ENCODE peak calls at places on chromosomes 2 and 18, in six cellular contexts. M is AML-193, Z is mammary epithelial cell, D is chondrocyte, R is T follicular helper cell, C is mesendoderm. A is an unnamed sample.

GRCh38 chr2:23900133-23900926 is 26.6 kb downstream of the ATAD2B start:
- DNase-seq in Z (peak; percentile 84), C (no peak), D (no peak), M (no peak), R (no peak), A (no peak)

GRCh38 chr2:119126650-119127049 is 31.9 kb downstream of the C1QL2 start:
- DNase-seq in C (peak; percentile 92), Z (peak; percentile 32), R (no peak), M (peak; percentile 7), D (no peak), A (no peak)

GRCh38 chr2:133166024-133166423 is 402.2 kb downstream of the NCKAP5 start:
- DNase-seq in R (no peak), C (no peak), Z (no peak), D (no peak), M (no peak), A (no peak)

GRCh38 chr2:240155080-240156025 is 14.9 kb upstream of the OTOS start:
- DNase-seq in C (no peak), Z (no peak), R (no peak), D (peak; percentile 44), M (no peak), A (peak; percentile 36)

GRCh38 chr18:55448390-55448789 is 139.6 kb downstream of the TCF4 start:
- DNase-seq in Z (no peak), R (no peak), D (no peak), C (no peak), M (no peak), A (no peak)

GRCh38 chr18:48790869-48791635 is 159.7 kb downstream of the SMAD7 start:
- DNase-seq in D (peak; percentile 33), Z (no peak), M (no peak), R (no peak), C (no peak), A (peak; percentile 30)

GRCh38 chr2:160039166-160039903 is 23.1 kb downstream of the PLA2R1 start:
- DNase-seq in M (no peak), C (no peak), Z (peak; percentile 26), D (no peak), R (no peak), A (no peak)

GRCh38 chr2:222430071-222430470 is 5.7 kb downstream of the SGPP2 start:
- DNase-seq in R (no peak), C (no peak), Z (no peak), M (no peak), D (no peak), A (no peak)

GRCh38 chr18:66728951-66729350 is 125.1 kb upstream of the CDH19 start:
- DNase-seq in C (no peak), R (no peak), Z (no peak), M (no peak), D (no peak), A (no peak)

GRCh38 chr18:44977856-44978255 is 297.2 kb downstream of the SETBP1 start:
- DNase-seq in Z (no peak), D (no peak), R (no peak), M (no peak), C (no peak), A (no peak)

GRCh38 chr18:36934884-36935283 is 106.0 kb downstream of the KIAA1328 start:
- DNase-seq in R (no peak), M (no peak), Z (peak; percentile 23), D (no peak), C (no peak), A (no peak)

GRCh38 chr18:43671431-43671830 is 394.1 kb upstream of the SYT4 start:
- DNase-seq in C (no peak), Z (peak; percentile 70), M (no peak), R (no peak), D (no peak), A (no peak)

GRCh38 chr2:167331636-167332232 is 443.5 kb downstream of the XIRP2 start:
- DNase-seq in C (peak; percentile 96), Z (no peak), M (no peak), R (no peak), D (no peak), A (no peak)

GRCh38 chr18:80154293-80154692 is 45.2 kb downstream of the ADNP2 start:
- DNase-seq in R (no peak), C (peak; percentile 66), D (no peak), M (peak; percentile 39), Z (no peak), A (no peak)

GRCh38 chr2:190812506-190813294 is 67.9 kb upstream of the GLS start:
- DNase-seq in Z (no peak), C (no peak), M (no peak), R (no peak), D (no peak), A (no peak)

GRCh38 chr2:231907765-231908164 is 18.4 kb downstream of the NPPC start:
- DNase-seq in Z (no peak), R (no peak), M (no peak), C (no peak), D (peak; percentile 36), A (no peak)

GRCh38 chr2:240269380-240269779 is 128.9 kb upstream of the OTOS start:
- DNase-seq in D (no peak), M (no peak), R (no peak), Z (no peak), C (no peak), A (no peak)

GRCh38 chr2:179536185-179536584 is 271.6 kb upstream of the SESTD1 start:
- DNase-seq in C (no peak), M (no peak), R (no peak), Z (no peak), D (no peak), A (no peak)

GRCh38 chr2:48946444-48947048 is 191.0 kb upstream of the LHCGR start:
- DNase-seq in D (no peak), R (peak; percentile 1), Z (peak; percentile 30), C (peak; percentile 69), M (peak; percentile 50), A (no peak)

GRCh38 chr2:128282246-128282975 is 36.3 kb downstream of the HS6ST1 start:
- DNase-seq in Z (no peak), D (peak; percentile 83), R (no peak), M (no peak), C (no peak), A (peak; percentile 50)

GRCh38 chr2:109193807-109194702 is 65.0 kb downstream of the SH3RF3 start:
- DNase-seq in M (no peak), C (no peak), R (no peak), Z (no peak), D (peak; percentile 50), A (no peak)

GRCh38 chr2:32330136-32330535 is 26.7 kb upstream of the BIRC6 start:
- DNase-seq in D (no peak), C (no peak), R (no peak), Z (no peak), M (no peak), A (no peak)

GRCh38 chr2:127628767-127629614 is 17.0 kb upstream of the GPR17 start:
- DNase-seq in R (no peak), Z (no peak), M (no peak), D (no peak), C (peak; percentile 43), A (no peak)

GRCh38 chr2:207073791-207074678 is 91.7 kb downstream of the KLF7 start:
- DNase-seq in D (no peak), Z (no peak), M (no peak), C (peak; percentile 62), R (no peak), A (no peak)

GRCh38 chr2:52695731-52696130 is 1071.9 kb upstream of the CHAC2 start:
- DNase-seq in M (no peak), C (no peak), R (no peak), Z (no peak), D (no peak), A (no peak)

GRCh38 chr18:46623541-46623940 is 33.5 kb downstream of the LOXHD1 start:
- DNase-seq in D (no peak), R (no peak), M (peak; percentile 11), C (no peak), Z (peak; percentile 6), A (no peak)

GRCh38 chr2:215609089-215610032 is 173.5 kb upstream of the FN1 start:
- DNase-seq in Z (peak; percentile 98), D (no peak), R (no peak), C (no peak), M (no peak), A (no peak)

GRCh38 chr2:118047273-118047898 is 33.5 kb upstream of the CCDC93 start:
- DNase-seq in D (no peak), C (no peak), Z (no peak), M (no peak), R (no peak), A (no peak)

GRCh38 chr2:121333834-121334558 is 49.0 kb upstream of the TFCP2L1 start:
- DNase-seq in R (no peak), D (no peak), Z (no peak), M (no peak), C (no peak), A (no peak)

GRCh38 chr2:106575955-106576354 is 88.8 kb downstream of the CD8B2 start:
- DNase-seq in Z (no peak), R (no peak), M (no peak), D (no peak), C (peak; percentile 96), A (no peak)

GRCh38 chr2:184677171-184677570 is 78.8 kb downstream of the ZNF804A start:
- DNase-seq in R (no peak), D (no peak), C (no peak), Z (no peak), M (no peak), A (no peak)

GRCh38 chr18:4017479-4017878 is 437.6 kb downstream of the DLGAP1 start:
- DNase-seq in Z (no peak), C (peak; percentile 85), R (no peak), D (no peak), M (peak; percentile 20), A (no peak)

GRCh38 chr2:66550826-66551225 is 115.9 kb downstream of the MEIS1 start:
- DNase-seq in D (no peak), R (no peak), Z (peak; percentile 16), C (no peak), M (no peak), A (no peak)

GRCh38 chr18:11506871-11507270 is 102.5 kb upstream of the SLC35G4 start:
- DNase-seq in R (no peak), Z (no peak), D (no peak), C (no peak), M (no peak), A (no peak)

GRCh38 chr2:165563468-165564225 is 94.1 kb downstream of the CSRNP3 start:
- DNase-seq in R (no peak), Z (no peak), D (no peak), C (peak; percentile 60), M (no peak), A (no peak)

GRCh38 chr2:187271825-187272224 is 176.2 kb downstream of the CALCRL start:
- DNase-seq in M (no peak), Z (no peak), D (no peak), C (peak; percentile 13), R (no peak), A (no peak)

GRCh38 chr2:198098918-198099317 is 294.5 kb downstream of the PLCL1 start:
- DNase-seq in R (no peak), C (peak; percentile 94), M (no peak), D (no peak), Z (peak; percentile 1), A (no peak)

GRCh38 chr2:65820454-65820853 is 388.1 kb upstream of the SPRED2 start:
- DNase-seq in D (no peak), R (no peak), C (no peak), M (no peak), Z (no peak), A (no peak)